ENCODE peak calls at places on chromosomes 4 and X, in four cellular contexts. K is NCI-H187, N is NCI-H748 treated with DMSO at 0.1 percent for 48 hours, A is AG04449. C is an unnamed sample.

GRCh38 chrX:49147907-49148306 is 14.7 kb upstream of the MAGIX start:
- DNase-seq in K (no peak), N (no peak), A (no peak), C (no peak)

GRCh38 chr4:7970031-7970946 is 30.6 kb upstream of the AFAP1 start:
- DNase-seq in A (no peak), K (no peak), N (no peak), C (no peak)

GRCh38 chr4:186623546-186623945 is 68.2 kb upstream of the MTNR1A start:
- DNase-seq in K (no peak), A (no peak), N (no peak), C (no peak)

GRCh38 chr4:64271601-64272081 is 137.6 kb downstream of the TECRL start:
- DNase-seq in A (no peak), K (no peak), N (no peak), C (no peak)

GRCh38 chr4:142419712-142420111 is 426.4 kb downstream of the INPP4B start:
- DNase-seq in K (no peak), N (no peak), A (no peak), C (no peak)

GRCh38 chr4:127574643-127575042 is 58.1 kb upstream of the INTU start:
- DNase-seq in A (no peak), N (no peak), K (no peak), C (no peak)

GRCh38 chr4:102390438-102390837 is 45.2 kb upstream of the SLC39A8 start:
- DNase-seq in N (no peak), K (no peak), A (no peak), C (no peak)

GRCh38 chr4:110840221-110840654 is 217.4 kb upstream of the PITX2 start:
- DNase-seq in A (no peak), K (no peak), N (no peak), C (no peak)

GRCh38 chr4:114386637-114387233 is 211.9 kb upstream of the UGT8 start:
- DNase-seq in K (no peak), A (no peak), N (peak; percentile 32), C (peak; percentile 32)

GRCh38 chr4:46844325-46844917 is 64.6 kb downstream of the COX7B2 start:
- DNase-seq in K (no peak), N (peak; percentile 13), A (peak; percentile 7), C (peak; percentile 49)

GRCh38 chrX:63747331-63747730 is 37.7 kb downstream of the ARHGEF9 start:
- DNase-seq in N (no peak), A (peak; percentile 44), K (no peak), C (no peak)

GRCh38 chrX:49876750-49877149 is 2.5 kb upstream of the USP27X start:
- DNase-seq in N (peak; percentile 53), A (no peak), K (no peak), C (peak; percentile 27)

GRCh38 chr4:48268956-48269860 is at the start of gene TEC:
- DNase-seq in A (no peak), N (no peak), K (no peak), C (no peak)

GRCh38 chr4:24765331-24765990 is 29.9 kb upstream of the SOD3 start:
- DNase-seq in N (no peak), A (no peak), K (no peak), C (no peak)

GRCh38 chrX:69088171-69088938 is 76.9 kb downstream of the PJA1 start:
- DNase-seq in A (no peak), N (no peak), K (no peak), C (no peak)

GRCh38 chrX:1368385-1368698 is 23.6 kb downstream of the SLC25A6 start:
- DNase-seq in N (no peak), A (no peak), K (no peak), C (no peak)

GRCh38 chr4:113445286-113445685 is 316.3 kb downstream of the CAMK2D start:
- DNase-seq in A (peak; percentile 82), N (no peak), K (no peak), C (no peak)

GRCh38 chr4:184198190-184198589 is 19.5 kb downstream of the ENPP6 start:
- DNase-seq in N (no peak), K (no peak), A (no peak), C (no peak)

GRCh38 chr4:41611881-41612871 is 74.2 kb downstream of the LIMCH1 start:
- DNase-seq in N (peak; percentile 48), K (no peak), A (no peak), C (no peak)

GRCh38 chrX:54509401-54509800 is 13.4 kb upstream of the FGD1 start:
- DNase-seq in K (no peak), A (no peak), N (no peak), C (no peak)

GRCh38 chrX:20382518-20383291 is 116.0 kb upstream of the RPS6KA3 start:
- DNase-seq in A (no peak), N (no peak), K (no peak), C (no peak)

GRCh38 chr4:23163649-23164436 is 471.1 kb downstream of the GBA3 start:
- DNase-seq in N (no peak), K (no peak), A (no peak), C (no peak)

GRCh38 chr4:81606796-81607550 is 135.3 kb upstream of the RASGEF1B start:
- DNase-seq in N (no peak), A (no peak), K (no peak), C (no peak)

GRCh38 chrX:31036895-31037294 is 34.9 kb downstream of the FTHL17 start:
- DNase-seq in K (no peak), A (peak; percentile 2), N (peak; percentile 17), C (no peak)